ENCODE peak calls at places on chromosomes 5 and 9, in eight cellular contexts. One of them, this sample, is unnamed.

GRCh38 chr5:178537467-178538381 is 52.5 kb downstream of the COL23A1 start:
- DNase-seq in substantia nigra: no peak
- DNase-seq in A673: no peak
- DNase-seq in neural crest cell: no peak
- DNase-seq in C1 segment of cervical spinal cord: no peak
- DNase-seq in smooth muscle cell of the brain vasculature: no peak
- DNase-seq in HT-29: no peak
- DNase-seq in stimulated activated CD4-positive, alpha-beta T cell treated with anti-CD3 and anti-CD28 coated beads, Interleukin-1b, Interleukin-23, amount 100 ng/mL, for 48 hours: no peak
- DNase-seq in this sample: no peak

GRCh38 chr5:15794117-15794985 is 294.4 kb downstream of the FBXL7 start:
- DNase-seq in stimulated activated CD4-positive, alpha-beta T cell treated with anti-CD3 and anti-CD28 coated beads, Interleukin-1b, Interleukin-23, amount 100 ng/mL, for 48 hours: no peak
- DNase-seq in substantia nigra: no peak
- DNase-seq in smooth muscle cell of the brain vasculature: no peak
- DNase-seq in A673: peak
- DNase-seq in neural crest cell: no peak
- DNase-seq in C1 segment of cervical spinal cord: no peak
- DNase-seq in HT-29: peak
- DNase-seq in this sample: peak

GRCh38 chr5:148005788-148006520 is 57.8 kb upstream of the SPINK5 start:
- DNase-seq in C1 segment of cervical spinal cord: no peak
- DNase-seq in neural crest cell: no peak
- DNase-seq in A673: peak
- DNase-seq in substantia nigra: no peak
- DNase-seq in smooth muscle cell of the brain vasculature: no peak
- DNase-seq in HT-29: no peak
- DNase-seq in stimulated activated CD4-positive, alpha-beta T cell treated with anti-CD3 and anti-CD28 coated beads, Interleukin-1b, Interleukin-23, amount 100 ng/mL, for 48 hours: no peak
- DNase-seq in this sample: no peak

GRCh38 chr5:155085282-155085990 is 71.9 kb downstream of the KIF4B start:
- DNase-seq in substantia nigra: no peak
- DNase-seq in stimulated activated CD4-positive, alpha-beta T cell treated with anti-CD3 and anti-CD28 coated beads, Interleukin-1b, Interleukin-23, amount 100 ng/mL, for 48 hours: no peak
- DNase-seq in smooth muscle cell of the brain vasculature: no peak
- DNase-seq in neural crest cell: no peak
- DNase-seq in HT-29: no peak
- DNase-seq in A673: peak
- DNase-seq in C1 segment of cervical spinal cord: no peak
- DNase-seq in this sample: no peak

GRCh38 chr5:151757233-151758140 is 944 bp downstream of the ATOX1 start:
- DNase-seq in C1 segment of cervical spinal cord: peak
- DNase-seq in smooth muscle cell of the brain vasculature: no peak
- DNase-seq in A673: no peak
- DNase-seq in HT-29: peak
- DNase-seq in substantia nigra: no peak
- DNase-seq in neural crest cell: no peak
- DNase-seq in stimulated activated CD4-positive, alpha-beta T cell treated with anti-CD3 and anti-CD28 coated beads, Interleukin-1b, Interleukin-23, amount 100 ng/mL, for 48 hours: peak
- DNase-seq in this sample: no peak

GRCh38 chr5:54624671-54625583 is 107.4 kb downstream of the SNX18 start:
- DNase-seq in stimulated activated CD4-positive, alpha-beta T cell treated with anti-CD3 and anti-CD28 coated beads, Interleukin-1b, Interleukin-23, amount 100 ng/mL, for 48 hours: no peak
- DNase-seq in neural crest cell: no peak
- DNase-seq in C1 segment of cervical spinal cord: no peak
- DNase-seq in substantia nigra: no peak
- DNase-seq in smooth muscle cell of the brain vasculature: no peak
- DNase-seq in A673: peak
- DNase-seq in HT-29: no peak
- DNase-seq in this sample: no peak

GRCh38 chr5:100616981-100617380 is 81.8 kb downstream of the FAM174A start:
- DNase-seq in C1 segment of cervical spinal cord: no peak
- DNase-seq in smooth muscle cell of the brain vasculature: no peak
- DNase-seq in stimulated activated CD4-positive, alpha-beta T cell treated with anti-CD3 and anti-CD28 coated beads, Interleukin-1b, Interleukin-23, amount 100 ng/mL, for 48 hours: no peak
- DNase-seq in substantia nigra: no peak
- DNase-seq in A673: no peak
- DNase-seq in neural crest cell: no peak
- DNase-seq in HT-29: no peak
- DNase-seq in this sample: no peak

GRCh38 chr9:92180669-92181181 is 65.5 kb upstream of the SPTLC1 start:
- DNase-seq in stimulated activated CD4-positive, alpha-beta T cell treated with anti-CD3 and anti-CD28 coated beads, Interleukin-1b, Interleukin-23, amount 100 ng/mL, for 48 hours: no peak
- DNase-seq in A673: peak
- DNase-seq in substantia nigra: no peak
- DNase-seq in smooth muscle cell of the brain vasculature: peak
- DNase-seq in C1 segment of cervical spinal cord: no peak
- DNase-seq in neural crest cell: no peak
- DNase-seq in HT-29: no peak
- DNase-seq in this sample: peak

GRCh38 chr5:81425569-81425968 is 31.6 kb upstream of the ACOT12 start:
- DNase-seq in A673: peak
- DNase-seq in smooth muscle cell of the brain vasculature: no peak
- DNase-seq in C1 segment of cervical spinal cord: no peak
- DNase-seq in HT-29: peak
- DNase-seq in neural crest cell: no peak
- DNase-seq in stimulated activated CD4-positive, alpha-beta T cell treated with anti-CD3 and anti-CD28 coated beads, Interleukin-1b, Interleukin-23, amount 100 ng/mL, for 48 hours: no peak
- DNase-seq in substantia nigra: no peak
- DNase-seq in this sample: peak

GRCh38 chr5:5387789-5388188 is 34.7 kb upstream of the ICE1 start:
- DNase-seq in stimulated activated CD4-positive, alpha-beta T cell treated with anti-CD3 and anti-CD28 coated beads, Interleukin-1b, Interleukin-23, amount 100 ng/mL, for 48 hours: no peak
- DNase-seq in neural crest cell: no peak
- DNase-seq in smooth muscle cell of the brain vasculature: no peak
- DNase-seq in C1 segment of cervical spinal cord: no peak
- DNase-seq in substantia nigra: no peak
- DNase-seq in HT-29: no peak
- DNase-seq in A673: no peak
- DNase-seq in this sample: peak

GRCh38 chr9:130366888-130367550 is 77.7 kb upstream of the ASS1 start:
- DNase-seq in C1 segment of cervical spinal cord: no peak
- DNase-seq in neural crest cell: no peak
- DNase-seq in stimulated activated CD4-positive, alpha-beta T cell treated with anti-CD3 and anti-CD28 coated beads, Interleukin-1b, Interleukin-23, amount 100 ng/mL, for 48 hours: no peak
- DNase-seq in substantia nigra: no peak
- DNase-seq in A673: no peak
- DNase-seq in HT-29: no peak
- DNase-seq in smooth muscle cell of the brain vasculature: no peak
- DNase-seq in this sample: no peak

GRCh38 chr5:63719147-63719546 is 243.1 kb downstream of the HTR1A start:
- DNase-seq in neural crest cell: no peak
- DNase-seq in substantia nigra: no peak
- DNase-seq in A673: no peak
- DNase-seq in stimulated activated CD4-positive, alpha-beta T cell treated with anti-CD3 and anti-CD28 coated beads, Interleukin-1b, Interleukin-23, amount 100 ng/mL, for 48 hours: no peak
- DNase-seq in C1 segment of cervical spinal cord: no peak
- DNase-seq in smooth muscle cell of the brain vasculature: no peak
- DNase-seq in HT-29: no peak
- DNase-seq in this sample: no peak

GRCh38 chr5:135326296-135327240 is 72.5 kb downstream of the MACROH2A1 start:
- DNase-seq in HT-29: no peak
- DNase-seq in smooth muscle cell of the brain vasculature: no peak
- DNase-seq in C1 segment of cervical spinal cord: no peak
- DNase-seq in neural crest cell: no peak
- DNase-seq in substantia nigra: no peak
- DNase-seq in A673: no peak
- DNase-seq in stimulated activated CD4-positive, alpha-beta T cell treated with anti-CD3 and anti-CD28 coated beads, Interleukin-1b, Interleukin-23, amount 100 ng/mL, for 48 hours: no peak
- DNase-seq in this sample: no peak

GRCh38 chr9:104264431-104264830 is 170.3 kb downstream of the SMC2 start:
- DNase-seq in substantia nigra: no peak
- DNase-seq in stimulated activated CD4-positive, alpha-beta T cell treated with anti-CD3 and anti-CD28 coated beads, Interleukin-1b, Interleukin-23, amount 100 ng/mL, for 48 hours: no peak
- DNase-seq in HT-29: no peak
- DNase-seq in A673: no peak
- DNase-seq in smooth muscle cell of the brain vasculature: no peak
- DNase-seq in C1 segment of cervical spinal cord: no peak
- DNase-seq in neural crest cell: no peak
- DNase-seq in this sample: no peak

GRCh38 chr9:13322828-13323550 is 43.5 kb upstream of the MPDZ start:
- DNase-seq in smooth muscle cell of the brain vasculature: no peak
- DNase-seq in HT-29: no peak
- DNase-seq in stimulated activated CD4-positive, alpha-beta T cell treated with anti-CD3 and anti-CD28 coated beads, Interleukin-1b, Interleukin-23, amount 100 ng/mL, for 48 hours: no peak
- DNase-seq in A673: no peak
- DNase-seq in C1 segment of cervical spinal cord: no peak
- DNase-seq in substantia nigra: no peak
- DNase-seq in neural crest cell: no peak
- DNase-seq in this sample: no peak

GRCh38 chr9:8542537-8542936 is 743.0 kb upstream of the DMAC1 start:
- DNase-seq in HT-29: no peak
- DNase-seq in substantia nigra: no peak
- DNase-seq in neural crest cell: no peak
- DNase-seq in stimulated activated CD4-positive, alpha-beta T cell treated with anti-CD3 and anti-CD28 coated beads, Interleukin-1b, Interleukin-23, amount 100 ng/mL, for 48 hours: no peak
- DNase-seq in A673: no peak
- DNase-seq in C1 segment of cervical spinal cord: no peak
- DNase-seq in smooth muscle cell of the brain vasculature: no peak
- DNase-seq in this sample: no peak

GRCh38 chr9:4862506-4863250 is 69.9 kb downstream of the RCL1 start:
- DNase-seq in neural crest cell: no peak
- DNase-seq in A673: no peak
- DNase-seq in smooth muscle cell of the brain vasculature: no peak
- DNase-seq in C1 segment of cervical spinal cord: no peak
- DNase-seq in stimulated activated CD4-positive, alpha-beta T cell treated with anti-CD3 and anti-CD28 coated beads, Interleukin-1b, Interleukin-23, amount 100 ng/mL, for 48 hours: no peak
- DNase-seq in HT-29: no peak
- DNase-seq in substantia nigra: no peak
- DNase-seq in this sample: no peak

GRCh38 chr9:101705135-101705661 is 33.2 kb downstream of the GRIN3A start:
- DNase-seq in stimulated activated CD4-positive, alpha-beta T cell treated with anti-CD3 and anti-CD28 coated beads, Interleukin-1b, Interleukin-23, amount 100 ng/mL, for 48 hours: peak
- DNase-seq in HT-29: peak
- DNase-seq in A673: peak
- DNase-seq in smooth muscle cell of the brain vasculature: no peak
- DNase-seq in C1 segment of cervical spinal cord: no peak
- DNase-seq in neural crest cell: peak
- DNase-seq in substantia nigra: no peak
- DNase-seq in this sample: no peak

GRCh38 chr9:133855802-133856592 is 117.8 kb upstream of the SARDH start:
- DNase-seq in stimulated activated CD4-positive, alpha-beta T cell treated with anti-CD3 and anti-CD28 coated beads, Interleukin-1b, Interleukin-23, amount 100 ng/mL, for 48 hours: no peak
- DNase-seq in A673: no peak
- DNase-seq in HT-29: peak
- DNase-seq in C1 segment of cervical spinal cord: no peak
- DNase-seq in smooth muscle cell of the brain vasculature: no peak
- DNase-seq in substantia nigra: no peak
- DNase-seq in neural crest cell: no peak
- DNase-seq in this sample: peak

GRCh38 chr5:132669455-132669820 is 4.4 kb upstream of the IL4 start:
- DNase-seq in smooth muscle cell of the brain vasculature: no peak
- DNase-seq in neural crest cell: no peak
- DNase-seq in substantia nigra: no peak
- DNase-seq in A673: no peak
- DNase-seq in HT-29: no peak
- DNase-seq in stimulated activated CD4-positive, alpha-beta T cell treated with anti-CD3 and anti-CD28 coated beads, Interleukin-1b, Interleukin-23, amount 100 ng/mL, for 48 hours: no peak
- DNase-seq in C1 segment of cervical spinal cord: no peak
- DNase-seq in this sample: no peak

GRCh38 chr5:24385070-24385469 is 259.7 kb downstream of the CDH10 start:
- DNase-seq in A673: no peak
- DNase-seq in HT-29: no peak
- DNase-seq in C1 segment of cervical spinal cord: no peak
- DNase-seq in substantia nigra: no peak
- DNase-seq in stimulated activated CD4-positive, alpha-beta T cell treated with anti-CD3 and anti-CD28 coated beads, Interleukin-1b, Interleukin-23, amount 100 ng/mL, for 48 hours: no peak
- DNase-seq in neural crest cell: no peak
- DNase-seq in smooth muscle cell of the brain vasculature: no peak
- DNase-seq in this sample: no peak

GRCh38 chr9:108296056-108296455 is 559.7 kb downstream of the ACTL7B start:
- DNase-seq in stimulated activated CD4-positive, alpha-beta T cell treated with anti-CD3 and anti-CD28 coated beads, Interleukin-1b, Interleukin-23, amount 100 ng/mL, for 48 hours: no peak
- DNase-seq in neural crest cell: no peak
- DNase-seq in HT-29: no peak
- DNase-seq in substantia nigra: no peak
- DNase-seq in smooth muscle cell of the brain vasculature: no peak
- DNase-seq in A673: no peak
- DNase-seq in C1 segment of cervical spinal cord: no peak
- DNase-seq in this sample: peak

GRCh38 chr5:172107606-172108005 is 80.4 kb downstream of the STK10 start:
- DNase-seq in A673: no peak
- DNase-seq in stimulated activated CD4-positive, alpha-beta T cell treated with anti-CD3 and anti-CD28 coated beads, Interleukin-1b, Interleukin-23, amount 100 ng/mL, for 48 hours: no peak
- DNase-seq in substantia nigra: no peak
- DNase-seq in smooth muscle cell of the brain vasculature: no peak
- DNase-seq in C1 segment of cervical spinal cord: no peak
- DNase-seq in HT-29: no peak
- DNase-seq in neural crest cell: no peak
- DNase-seq in this sample: peak

GRCh38 chr9:92312887-92313623 is 12.1 kb downstream of the NOL8 start:
- DNase-seq in smooth muscle cell of the brain vasculature: no peak
- DNase-seq in HT-29: no peak
- DNase-seq in stimulated activated CD4-positive, alpha-beta T cell treated with anti-CD3 and anti-CD28 coated beads, Interleukin-1b, Interleukin-23, amount 100 ng/mL, for 48 hours: no peak
- DNase-seq in A673: no peak
- DNase-seq in C1 segment of cervical spinal cord: no peak
- DNase-seq in neural crest cell: no peak
- DNase-seq in substantia nigra: no peak
- DNase-seq in this sample: no peak

GRCh38 chr5:150438873-150439546 is 10.5 kb downstream of the RPS14 start:
- DNase-seq in A673: no peak
- DNase-seq in substantia nigra: no peak
- DNase-seq in HT-29: peak
- DNase-seq in smooth muscle cell of the brain vasculature: no peak
- DNase-seq in neural crest cell: peak
- DNase-seq in stimulated activated CD4-positive, alpha-beta T cell treated with anti-CD3 and anti-CD28 coated beads, Interleukin-1b, Interleukin-23, amount 100 ng/mL, for 48 hours: no peak
- DNase-seq in C1 segment of cervical spinal cord: no peak
- DNase-seq in this sample: no peak

GRCh38 chr5:56012281-56012963 is 17.7 kb upstream of the IL6ST start:
- DNase-seq in stimulated activated CD4-positive, alpha-beta T cell treated with anti-CD3 and anti-CD28 coated beads, Interleukin-1b, Interleukin-23, amount 100 ng/mL, for 48 hours: peak
- DNase-seq in A673: no peak
- DNase-seq in smooth muscle cell of the brain vasculature: no peak
- DNase-seq in neural crest cell: no peak
- DNase-seq in HT-29: no peak
- DNase-seq in substantia nigra: no peak
- DNase-seq in C1 segment of cervical spinal cord: no peak
- DNase-seq in this sample: peak

GRCh38 chr5:150138551-150139265 is 16.9 kb downstream of the PDGFRB start:
- DNase-seq in HT-29: no peak
- DNase-seq in substantia nigra: no peak
- DNase-seq in smooth muscle cell of the brain vasculature: peak
- DNase-seq in A673: no peak
- DNase-seq in neural crest cell: peak
- DNase-seq in C1 segment of cervical spinal cord: no peak
- DNase-seq in stimulated activated CD4-positive, alpha-beta T cell treated with anti-CD3 and anti-CD28 coated beads, Interleukin-1b, Interleukin-23, amount 100 ng/mL, for 48 hours: no peak
- DNase-seq in this sample: peak

GRCh38 chr5:177509361-177509951 is at the start of gene DOK3:
- DNase-seq in substantia nigra: no peak
- DNase-seq in A673: no peak
- DNase-seq in smooth muscle cell of the brain vasculature: no peak
- DNase-seq in C1 segment of cervical spinal cord: no peak
- DNase-seq in stimulated activated CD4-positive, alpha-beta T cell treated with anti-CD3 and anti-CD28 coated beads, Interleukin-1b, Interleukin-23, amount 100 ng/mL, for 48 hours: no peak
- DNase-seq in neural crest cell: no peak
- DNase-seq in HT-29: no peak
- DNase-seq in this sample: no peak

GRCh38 chr9:4515958-4516375 is 25.7 kb downstream of the SLC1A1 start:
- DNase-seq in stimulated activated CD4-positive, alpha-beta T cell treated with anti-CD3 and anti-CD28 coated beads, Interleukin-1b, Interleukin-23, amount 100 ng/mL, for 48 hours: no peak
- DNase-seq in neural crest cell: no peak
- DNase-seq in smooth muscle cell of the brain vasculature: no peak
- DNase-seq in HT-29: no peak
- DNase-seq in C1 segment of cervical spinal cord: no peak
- DNase-seq in A673: peak
- DNase-seq in substantia nigra: no peak
- DNase-seq in this sample: peak

GRCh38 chr5:147427784-147428401 is 82.0 kb downstream of the DPYSL3 start:
- DNase-seq in stimulated activated CD4-positive, alpha-beta T cell treated with anti-CD3 and anti-CD28 coated beads, Interleukin-1b, Interleukin-23, amount 100 ng/mL, for 48 hours: no peak
- DNase-seq in substantia nigra: no peak
- DNase-seq in neural crest cell: no peak
- DNase-seq in HT-29: no peak
- DNase-seq in A673: no peak
- DNase-seq in C1 segment of cervical spinal cord: no peak
- DNase-seq in smooth muscle cell of the brain vasculature: no peak
- DNase-seq in this sample: peak

GRCh38 chr5:178389796-178390195 is 157.2 kb upstream of the PHYKPL start:
- DNase-seq in A673: no peak
- DNase-seq in HT-29: no peak
- DNase-seq in substantia nigra: no peak
- DNase-seq in smooth muscle cell of the brain vasculature: no peak
- DNase-seq in neural crest cell: no peak
- DNase-seq in stimulated activated CD4-positive, alpha-beta T cell treated with anti-CD3 and anti-CD28 coated beads, Interleukin-1b, Interleukin-23, amount 100 ng/mL, for 48 hours: no peak
- DNase-seq in C1 segment of cervical spinal cord: no peak
- DNase-seq in this sample: no peak

GRCh38 chr5:155915626-155916025 is 411.3 kb upstream of the SGCD start:
- DNase-seq in neural crest cell: no peak
- DNase-seq in smooth muscle cell of the brain vasculature: no peak
- DNase-seq in stimulated activated CD4-positive, alpha-beta T cell treated with anti-CD3 and anti-CD28 coated beads, Interleukin-1b, Interleukin-23, amount 100 ng/mL, for 48 hours: no peak
- DNase-seq in substantia nigra: no peak
- DNase-seq in HT-29: no peak
- DNase-seq in A673: no peak
- DNase-seq in C1 segment of cervical spinal cord: no peak
- DNase-seq in this sample: no peak

GRCh38 chr5:9654886-9655285 is 24.7 kb upstream of the TAS2R1 start:
- DNase-seq in HT-29: no peak
- DNase-seq in smooth muscle cell of the brain vasculature: no peak
- DNase-seq in substantia nigra: no peak
- DNase-seq in neural crest cell: no peak
- DNase-seq in C1 segment of cervical spinal cord: no peak
- DNase-seq in stimulated activated CD4-positive, alpha-beta T cell treated with anti-CD3 and anti-CD28 coated beads, Interleukin-1b, Interleukin-23, amount 100 ng/mL, for 48 hours: no peak
- DNase-seq in A673: no peak
- DNase-seq in this sample: no peak

GRCh38 chr9:76534031-76534430 is 75.0 kb downstream of the GCNT1 start:
- DNase-seq in A673: no peak
- DNase-seq in stimulated activated CD4-positive, alpha-beta T cell treated with anti-CD3 and anti-CD28 coated beads, Interleukin-1b, Interleukin-23, amount 100 ng/mL, for 48 hours: no peak
- DNase-seq in C1 segment of cervical spinal cord: no peak
- DNase-seq in substantia nigra: no peak
- DNase-seq in neural crest cell: no peak
- DNase-seq in smooth muscle cell of the brain vasculature: no peak
- DNase-seq in HT-29: no peak
- DNase-seq in this sample: peak